ENCODE peak calls at places on chromosome 1, in five cellular contexts. Z is lower lobe of right lung; W is activated CD8-positive, alpha-beta T cell treated with anti-CD3 and anti-CD28 coated beads for 36 hours; V is HFFc6; R is mesothelial cell of epicardium. Y is an unnamed sample.

GRCh38 chr1:228297242-228297641 is 89.4 kb downstream of the OBSCN start:
- DNase-seq in Z (no peak), R (no peak), V (no peak), W (no peak), Y (no peak)

GRCh38 chr1:222182641-222183040 is 365.3 kb downstream of the HHIPL2 start:
- DNase-seq in R (no peak), Z (no peak), V (peak; percentile 32), W (no peak), Y (no peak)

GRCh38 chr1:94983343-94983742 is 56.4 kb upstream of the CNN3 start:
- DNase-seq in Z (no peak), R (no peak), V (peak; percentile 84), W (no peak), Y (no peak)

GRCh38 chr1:15757575-15758401 is 807 bp upstream of the FBLIM1 start:
- DNase-seq in Z (no peak), W (no peak), R (no peak), V (peak; percentile 34), Y (no peak)

GRCh38 chr1:171441278-171441677 is 44.1 kb upstream of the PRRC2C start:
- DNase-seq in R (no peak), Z (no peak), V (peak; percentile 76), W (no peak), Y (no peak)

GRCh38 chr1:204377800-204378608 is 18.3 kb upstream of the PLEKHA6 start:
- DNase-seq in R (no peak), Z (peak; percentile 73), W (peak; percentile 67), V (no peak), Y (no peak)

GRCh38 chr1:162641128-162641527 is 8.9 kb downstream of the DDR2 start:
- DNase-seq in V (no peak), Z (no peak), W (no peak), R (no peak), Y (no peak)

GRCh38 chr1:25245809-25246599 is 1.2 kb downstream of the RSRP1 start:
- DNase-seq in V (peak; percentile 39), W (no peak), R (no peak), Z (no peak), Y (no peak)

GRCh38 chr1:177069489-177069888 is 95.0 kb downstream of the ASTN1 start:
- DNase-seq in W (no peak), V (no peak), Z (no peak), R (no peak), Y (no peak)

GRCh38 chr1:11997081-11997851 is 17.0 kb downstream of the MFN2 start:
- DNase-seq in W (no peak), V (no peak), Z (no peak), R (no peak), Y (no peak)

GRCh38 chr1:27489973-27490741 is at the start of gene WASF2:
- DNase-seq in R (peak; percentile 94), W (peak; percentile 98), Z (peak; percentile 97), V (peak; percentile 93), Y (peak; percentile 83)
- TF ChIP-seq CTCF in R (no peak), W (no peak), Z (no peak), V (no peak), Y (no peak)

DNA sequence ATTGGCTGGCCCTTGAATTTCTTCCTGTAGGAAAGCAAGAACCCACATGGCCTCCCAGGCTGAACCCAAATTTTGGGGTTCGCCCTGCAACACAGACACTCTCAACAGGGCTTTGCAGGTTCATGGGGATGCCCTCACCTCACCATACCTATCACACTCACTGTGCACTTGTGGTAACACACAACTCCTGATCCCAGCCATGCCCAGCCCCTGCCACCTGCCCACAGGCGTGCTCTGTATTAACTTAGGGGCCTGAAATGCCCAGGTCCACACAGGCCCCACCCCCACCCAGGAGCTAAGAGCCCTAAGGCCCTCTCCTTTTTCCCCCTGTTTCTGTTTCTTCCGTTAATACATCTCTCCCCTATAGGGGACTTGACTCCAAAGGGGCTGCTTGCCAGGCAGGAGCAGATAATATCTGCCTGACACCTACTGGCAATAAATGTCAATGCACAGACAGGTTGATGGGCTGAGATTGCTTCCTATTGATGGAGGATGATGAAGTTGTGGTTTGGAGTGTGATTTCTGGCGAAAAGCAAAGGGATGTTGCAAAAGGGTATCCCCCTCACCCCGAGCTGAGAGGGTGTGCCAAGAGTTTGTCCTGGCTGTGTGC is 171.5 kb downstream of the AJAP1 start:
- DNase-seq in R (no peak), V (no peak), W (peak; percentile 14), Z (no peak), Y (no peak)
- TF ChIP-seq CTCF in R (peak; percentile 33), V (no peak), W (peak; percentile 49), Z (peak; percentile 23), Y (no peak)

GRCh38 chr1:98001764-98002163 is 80.9 kb upstream of the DPYD start:
- DNase-seq in R (no peak), W (no peak), Z (no peak), V (peak; percentile 19), Y (no peak)
- TF ChIP-seq CTCF in R (no peak), W (peak; percentile 26), Z (no peak), V (peak; percentile 77), Y (no peak)

GRCh38 chr1:54127594-54127993 is 25.2 kb downstream of the CDCP2 start:
- DNase-seq in R (no peak), Z (no peak), V (no peak), W (no peak), Y (no peak)

GRCh38 chr1:54124472-54124871 is 28.3 kb downstream of the CDCP2 start:
- DNase-seq in W (no peak), R (no peak), V (no peak), Z (no peak), Y (no peak)

GRCh38 chr1:54124906-54125305 is 27.9 kb downstream of the CDCP2 start:
- DNase-seq in Z (no peak), V (no peak), W (no peak), R (no peak), Y (no peak)

GRCh38 chr1:54126271-54126815 is 26.5 kb downstream of the CDCP2 start:
- DNase-seq in W (no peak), R (no peak), Z (no peak), V (no peak), Y (no peak)

DNA sequence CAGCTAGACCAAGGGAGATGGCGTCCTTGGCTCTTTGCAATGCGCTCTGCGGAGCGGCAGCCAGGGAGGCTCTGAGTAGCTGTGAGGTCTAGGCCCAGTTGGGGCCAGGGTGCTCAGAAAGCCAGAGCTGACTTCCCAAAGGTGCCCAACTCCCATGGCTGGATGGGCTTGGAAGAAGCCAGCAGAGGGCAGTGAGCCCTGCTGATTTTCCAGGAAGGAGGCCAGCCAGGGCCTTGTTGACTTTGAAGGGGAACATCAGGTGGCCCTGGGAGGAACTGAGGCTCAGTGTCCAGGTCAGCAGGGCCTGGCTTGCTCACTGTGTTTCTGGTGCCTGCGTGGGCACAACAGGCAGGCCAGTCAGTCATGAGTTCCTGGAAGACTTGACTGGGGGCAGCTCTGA is 27.1 kb downstream of the CDCP2 start:
- DNase-seq in W (no peak), R (no peak), Z (no peak), V (no peak), Y (no peak)
- TF ChIP-seq CTCF in W (no peak), R (no peak), Z (no peak), V (peak; percentile 67), Y (no peak)

GRCh38 chr1:184284900-184285299 is 101.9 kb upstream of the C1orf21 start:
- DNase-seq in Z (no peak), R (no peak), V (no peak), W (no peak), Y (no peak)

GRCh38 chr1:184289825-184290550 is 96.8 kb upstream of the C1orf21 start:
- DNase-seq in W (peak; percentile 9), V (no peak), Z (no peak), R (no peak), Y (no peak)

GRCh38 chr1:184287001-184287400 is 99.8 kb upstream of the C1orf21 start:
- DNase-seq in Z (no peak), V (no peak), R (no peak), W (no peak), Y (no peak)

GRCh38 chr1:184285401-184286087 is 101.3 kb upstream of the C1orf21 start:
- DNase-seq in Z (no peak), V (no peak), R (no peak), W (no peak), Y (no peak)

GRCh38 chr1:184283999-184284398 is 102.8 kb upstream of the C1orf21 start:
- DNase-seq in Z (no peak), W (no peak), V (peak; percentile 31), R (no peak), Y (no peak)
- TF ChIP-seq CTCF in Z (no peak), W (no peak), V (no peak), R (no peak), Y (no peak)

DNA sequence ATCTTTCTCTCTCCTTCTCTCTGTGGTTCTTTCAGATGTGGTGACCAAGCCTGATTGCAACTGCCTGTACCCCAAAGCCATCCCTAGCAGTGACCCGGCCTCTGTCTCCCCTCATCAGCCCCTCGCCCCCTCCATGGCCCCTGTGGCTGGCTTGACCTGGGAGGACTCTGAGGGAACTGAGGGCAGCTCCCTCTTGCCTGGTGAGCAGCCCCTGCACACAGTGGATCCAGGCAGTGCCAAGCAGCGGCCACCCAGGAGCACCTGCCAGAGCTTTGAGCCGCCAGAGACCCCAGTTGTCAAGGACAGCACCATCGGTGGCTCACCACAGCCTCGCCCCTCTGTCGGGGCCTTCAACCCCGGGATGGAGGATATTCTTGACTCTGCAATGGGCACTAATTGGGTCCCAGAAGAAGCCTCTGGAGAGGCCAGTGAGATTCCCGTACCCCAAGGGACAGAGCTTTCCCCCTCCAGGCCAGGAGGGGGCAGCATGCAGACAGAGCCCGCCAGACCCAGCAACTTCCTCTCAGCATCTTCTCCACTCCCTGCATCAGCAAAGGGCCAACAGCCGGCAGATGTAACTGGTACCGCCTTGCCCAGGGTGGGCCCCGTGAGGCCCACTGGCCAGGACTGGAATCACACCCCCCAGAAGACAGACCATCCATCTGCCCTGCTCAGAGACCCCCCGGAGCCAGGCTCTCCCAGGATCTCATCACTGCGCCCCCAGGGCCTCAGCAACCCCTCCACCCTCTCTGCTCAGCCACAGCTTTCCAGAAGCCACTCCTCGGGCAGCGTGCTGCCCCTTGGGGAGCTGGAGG is 12.7 kb downstream of the CSF1 start:
- DNase-seq in V (no peak), Z (no peak), W (peak; percentile 31), R (no peak), Y (no peak)
- TF ChIP-seq CTCF in V (peak; percentile 71), Z (peak; percentile 52), W (peak; percentile 48), R (peak; percentile 48), Y (no peak)